ENCODE peak calls at places on chromosomes 13 and 19, in four cellular contexts. Q, R, M and W are unnamed samples.

GRCh38 chr13:98370806-98371553 is 193.9 kb upstream of the RNF113B start:
- DNase-seq in Q (no peak), R (no peak), M (no peak), W (no peak)

GRCh38 chr19:55114566-55115145 is 2.8 kb downstream of the PPP1R12C start:
- DNase-seq in Q (no peak), R (no peak), M (no peak), W (no peak)

GRCh38 chr19:15199219-15199651 is 1.6 kb downstream of the NOTCH3 start:
- DNase-seq in Q (no peak), R (no peak), M (no peak), W (no peak)

GRCh38 chr19:10138879-10139795 is 19.4 kb upstream of the EIF3G start:
- DNase-seq in Q (no peak), R (no peak), M (no peak), W (no peak)

GRCh38 chr13:27194895-27195764 is 23.5 kb upstream of the USP12 start:
- DNase-seq in Q (no peak), R (no peak), M (no peak), W (no peak)

GRCh38 chr19:3774621-3775373 is 2.8 kb upstream of the RAX2 start:
- DNase-seq in Q (no peak), R (no peak), M (no peak), W (no peak)

GRCh38 chr13:31909889-31910551 is 121.6 kb upstream of the FRY start:
- DNase-seq in Q (peak; percentile 8), R (peak; percentile 24), M (no peak), W (no peak)

GRCh38 chr13:48456546-48456945 is 43.6 kb upstream of the LPAR6 start:
- DNase-seq in Q (no peak), R (no peak), M (no peak), W (no peak)

GRCh38 chr19:39692166-39692565 is 12.1 kb upstream of the LGALS14 start:
- DNase-seq in Q (no peak), R (no peak), M (no peak), W (no peak)

GRCh38 chr19:5501907-5502306 is 46.7 kb downstream of the ZNRF4 start:
- DNase-seq in Q (no peak), R (no peak), M (no peak), W (no peak)

GRCh38 chr19:2138061-2138728 is 13.2 kb downstream of the AP3D1 start:
- DNase-seq in Q (no peak), R (no peak), M (no peak), W (no peak)

GRCh38 chr13:98033277-98034247 is 80.1 kb downstream of the IPO5 start:
- DNase-seq in Q (no peak), R (no peak), M (no peak), W (no peak)

GRCh38 chr19:10740798-10741197 is 22.9 kb downstream of the DNM2 start:
- DNase-seq in Q (no peak), R (no peak), M (no peak), W (no peak)

GRCh38 chr19:28971513-28971912 is 241.4 kb downstream of the UQCRFS1 start:
- DNase-seq in Q (no peak), R (no peak), M (no peak), W (no peak)

GRCh38 chr13:99986751-99987150 is 5.2 kb downstream of the ZIC2 start:
- DNase-seq in Q (no peak), R (no peak), M (no peak), W (no peak)

GRCh38 chr19:37988758-37989635 is 82.0 kb downstream of the SIPA1L3 start:
- DNase-seq in Q (no peak), R (no peak), M (no peak), W (no peak)

GRCh38 chr13:109671919-109672318 is 114.5 kb downstream of the IRS2 start:
- DNase-seq in Q (no peak), R (no peak), M (no peak), W (no peak)

GRCh38 chr19:5302396-5302795 is 38.2 kb downstream of the PTPRS start:
- DNase-seq in Q (no peak), R (no peak), M (no peak), W (no peak)

GRCh38 chr19:19599190-19599535 is 19.3 kb downstream of the PBX4 start:
- DNase-seq in Q (no peak), R (no peak), M (no peak), W (no peak)

GRCh38 chr19:41702208-41702651 is 6.2 kb upstream of the CEACAM5 start:
- DNase-seq in Q (no peak), R (no peak), M (no peak), W (no peak)

GRCh38 chr19:2808129-2808941 is 11.3 kb upstream of the ZNF554 start:
- DNase-seq in Q (no peak), R (no peak), M (no peak), W (no peak)

GRCh38 chr19:1760020-1760419 is 6.7 kb downstream of the ONECUT3 start:
- DNase-seq in Q (no peak), R (no peak), M (no peak), W (no peak)

GRCh38 chr19:44745386-44745831 is 3.1 kb upstream of the BCL3 start:
- DNase-seq in Q (no peak), R (no peak), M (no peak), W (no peak)

GRCh38 chr13:46075811-46076210 is 23.3 kb upstream of the ZC3H13 start:
- DNase-seq in Q (no peak), R (no peak), M (no peak), W (no peak)

GRCh38 chr13:64937302-64937701 is 2292.8 kb downstream of the PCDH9 start:
- DNase-seq in Q (no peak), R (no peak), M (no peak), W (no peak)

GRCh38 chr19:29772696-29773095 is 39.1 kb upstream of the CCNE1 start:
- DNase-seq in Q (no peak), R (no peak), M (no peak), W (no peak)

GRCh38 chr19:50496189-50497029 is 14.6 kb downstream of the JOSD2 start:
- DNase-seq in Q (no peak), R (peak; percentile 90), M (no peak), W (no peak)

GRCh38 chr19:53878786-53879144 is 3.2 kb upstream of the PRKCG start:
- DNase-seq in Q (no peak), R (no peak), M (no peak), W (no peak)

GRCh38 chr19:4474504-4475136 is 2.5 kb downstream of the HDGFL2 start:
- DNase-seq in Q (no peak), R (peak; percentile 46), M (no peak), W (no peak)